ENCODE peak calls at places on chromosomes 7 and 10, in six cellular contexts. Y is spleen, E is body of pancreas, R is stomach, N is gastrocnemius medialis, Z is endothelial cell of umbilical vein. A is an unnamed sample.

GRCh38 chr10:60461688-60462087 is 72.0 kb upstream of the ANK3 start:
- DNase-seq in Y (no peak), E (no peak), R (no peak), N (no peak), Z (no peak), A (no peak)

GRCh38 chr10:120514035-120514620 is 57.1 kb downstream of the PLPP4 start:
- DNase-seq in Y (no peak), E (no peak), R (no peak), N (no peak), Z (peak; percentile 49), A (no peak)

GRCh38 chr7:110921478-110922210 is 169.3 kb upstream of the LRRN3 start:
- DNase-seq in Y (no peak), E (no peak), R (no peak), N (no peak), Z (no peak), A (no peak)

GRCh38 chr10:25017247-25017590 is 807 bp downstream of the THNSL1 start:
- DNase-seq in Y (no peak), E (peak; percentile 15), R (peak; percentile 28), N (no peak), Z (no peak), A (no peak)

GRCh38 chr7:891805-892204 is 15.5 kb downstream of the GET4 start:
- DNase-seq in Y (peak; percentile 70), E (no peak), R (no peak), N (no peak), Z (no peak), A (no peak)

GRCh38 chr7:1123721-1124120 is 35.8 kb downstream of the GPER1 start:
- DNase-seq in Y (no peak), E (peak; percentile 63), R (peak; percentile 91), N (peak; percentile 85), Z (peak; percentile 94), A (no peak)

GRCh38 chr7:123112833-123113232 is 86.9 kb downstream of the SLC13A1 start:
- DNase-seq in Y (no peak), E (no peak), R (no peak), N (no peak), Z (no peak), A (no peak)

GRCh38 chr7:120794100-120794729 is 63.7 kb downstream of the TSPAN12 start:
- DNase-seq in Y (no peak), E (no peak), R (no peak), N (no peak), Z (no peak), A (no peak)

GRCh38 chr10:21534611-21535493 is 820 bp downstream of the MLLT10 start:
- DNase-seq in Y (peak; percentile 92), E (peak; percentile 54), R (peak; percentile 48), N (peak; percentile 75), Z (peak; percentile 38), A (no peak)

GRCh38 chr7:137091396-137091795 is 222.9 kb downstream of the CHRM2 start:
- DNase-seq in Y (no peak), E (no peak), R (no peak), N (no peak), Z (peak; percentile 52), A (no peak)

GRCh38 chr7:5320802-5321396 is 38.2 kb downstream of the SLC29A4 start:
- DNase-seq in Y (no peak), E (no peak), R (no peak), N (no peak), Z (no peak), A (no peak)

GRCh38 chr10:79316671-79317431 is 30.4 kb upstream of the PPIF start:
- DNase-seq in Y (peak; percentile 80), E (no peak), R (no peak), N (no peak), Z (peak; percentile 9), A (no peak)

GRCh38 chr7:43481905-43482678 is 100.8 kb upstream of the STK17A start:
- DNase-seq in Y (no peak), E (no peak), R (no peak), N (no peak), Z (no peak), A (no peak)

GRCh38 chr10:117222552-117223412 is 18.1 kb upstream of the SLC18A2 start:
- DNase-seq in Y (no peak), E (no peak), R (no peak), N (no peak), Z (no peak), A (no peak)

GRCh38 chr7:119935418-119936025 is 337.5 kb upstream of the KCND2 start:
- DNase-seq in Y (no peak), E (no peak), R (no peak), N (no peak), Z (peak; percentile 51), A (no peak)

GRCh38 chr10:3418901-3419300 is 246.3 kb upstream of the PITRM1 start:
- DNase-seq in Y (no peak), E (no peak), R (no peak), N (no peak), Z (no peak), A (no peak)

GRCh38 chr7:68671046-68671445 is 927.2 kb upstream of the AUTS2 start:
- DNase-seq in Y (no peak), E (no peak), R (no peak), N (no peak), Z (no peak), A (no peak)

DNA sequence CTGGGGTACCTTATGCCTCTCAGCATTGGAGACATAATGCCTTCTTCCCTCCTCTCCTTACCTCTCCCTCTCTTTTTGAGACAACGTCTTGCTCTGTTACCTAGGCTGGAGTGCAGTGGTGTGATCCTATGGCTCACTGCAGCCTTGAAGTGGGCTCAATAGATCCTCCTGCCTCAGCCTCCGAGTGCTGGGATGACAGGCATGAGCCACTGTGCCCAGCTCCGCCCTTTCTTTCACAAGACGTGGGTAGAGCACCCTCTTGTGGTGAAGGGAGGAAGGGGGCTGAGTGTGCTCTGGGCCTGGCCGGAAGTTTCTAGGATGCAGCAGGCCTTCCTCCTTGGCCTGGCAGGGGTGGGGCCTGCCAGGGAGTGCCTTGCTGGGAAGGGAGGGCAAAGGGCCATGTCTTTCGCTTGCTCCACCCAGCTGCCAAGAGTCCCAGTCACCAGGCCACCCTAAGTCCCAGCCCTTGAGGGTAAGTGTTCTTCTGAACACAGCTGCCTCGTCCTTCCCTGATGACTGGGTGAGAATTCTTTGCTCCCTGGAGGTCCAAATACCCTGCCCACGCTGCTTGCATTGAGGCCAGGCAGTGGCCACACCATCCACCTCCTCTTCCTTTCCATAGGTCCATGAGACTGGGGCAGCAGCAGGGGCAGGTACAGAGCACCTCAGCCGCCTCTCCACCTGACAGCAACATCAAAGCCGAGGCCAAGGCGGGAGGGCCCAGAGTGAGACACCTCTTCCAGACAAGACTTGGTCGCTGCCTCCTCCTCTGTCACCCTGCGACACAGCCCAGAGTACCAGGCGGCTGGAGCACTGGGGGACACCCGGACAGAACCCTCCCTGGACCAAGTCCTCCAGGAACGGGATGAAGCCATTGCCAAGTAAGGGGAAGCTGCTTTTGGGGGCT is 3.7 kb downstream of the ABHD11 start:
- DNase-seq in Y (peak; percentile 93), E (peak; percentile 95), R (peak; percentile 92), N (peak; percentile 51), Z (peak; percentile 82), A (peak; percentile 92)
- TF ChIP-seq POLR2A in Y (no peak), E (peak; percentile 56), R (no peak), N (no peak), Z (no peak), A (peak; percentile 35)

GRCh38 chr10:6580279-6581029 is 378 bp upstream of the PRKCQ start:
- DNase-seq in Y (peak; percentile 96), E (peak; percentile 84), R (peak; percentile 77), N (peak; percentile 86), Z (peak; percentile 68), A (peak; percentile 53)
- TF ChIP-seq POLR2A in Y (no peak), E (peak; percentile 73), R (no peak), N (peak; percentile 92), Z (peak; percentile 28), A (no peak)

DNA sequence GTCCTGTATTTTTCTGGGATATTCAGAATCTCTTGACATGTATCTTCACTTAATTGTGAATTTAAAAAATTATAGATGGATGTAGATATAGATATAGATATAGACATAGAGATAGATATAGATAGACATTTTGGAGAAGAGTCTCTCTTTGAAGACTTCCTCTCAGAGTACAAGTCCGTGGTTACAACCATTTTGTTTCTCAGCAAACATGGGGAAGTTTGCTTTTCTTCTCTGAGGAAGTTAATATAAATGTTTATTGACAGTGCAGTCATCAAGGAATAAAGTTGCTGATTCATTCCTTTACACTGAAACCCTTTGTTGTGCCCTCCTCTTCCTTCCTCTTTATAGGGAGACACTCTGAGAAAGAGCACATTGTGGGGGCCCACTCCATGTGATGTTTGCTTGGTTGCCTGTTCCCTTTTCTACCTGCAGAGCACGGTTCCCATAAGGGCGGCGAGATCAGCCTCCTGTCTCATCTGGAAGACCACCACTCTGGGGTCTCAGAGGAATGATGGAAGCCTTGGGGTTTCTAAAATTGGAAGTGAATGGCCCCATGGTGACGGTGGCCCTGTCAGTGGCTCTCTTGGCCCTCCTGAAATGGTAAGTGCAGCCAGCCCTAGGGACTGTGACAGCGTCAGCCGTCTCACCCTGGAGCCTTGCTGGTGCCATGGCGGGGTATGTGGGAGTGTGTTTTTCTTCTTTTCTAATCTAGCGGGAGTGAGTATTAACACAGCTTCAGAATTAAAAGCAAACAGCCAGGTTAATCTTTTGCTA is at the start of gene TBXAS1:
- DNase-seq in Y (peak; percentile 87), E (peak; percentile 36), R (peak; percentile 48), N (peak; percentile 33), Z (peak; percentile 20), A (no peak)
- TF ChIP-seq POLR2A in Y (peak; percentile 51), E (no peak), R (no peak), N (no peak), Z (no peak), A (no peak)

GRCh38 chr10:51699475-51700227 is at the start of gene CSTF2T:
- DNase-seq in Y (peak; percentile 94), E (peak; percentile 89), R (peak; percentile 88), N (peak; percentile 85), Z (peak; percentile 93), A (peak; percentile 29)
- TF ChIP-seq POLR2A in Y (peak; percentile 43), E (peak; percentile 76), R (no peak), N (peak; percentile 50), Z (peak; percentile 83), A (peak; percentile 76)

GRCh38 chr7:67301667-67302066 is 305.0 kb downstream of the TYW1 start:
- DNase-seq in Y (no peak), E (no peak), R (no peak), N (no peak), Z (peak; percentile 2), A (no peak)

GRCh38 chr7:67302113-67303039 is 305.7 kb downstream of the TYW1 start:
- DNase-seq in Y (peak; percentile 98), E (peak; percentile 99), R (peak; percentile 99), N (peak; percentile 99), Z (peak; percentile 99), A (peak; percentile 90)
- TF ChIP-seq POLR2A in Y (peak; percentile 30), E (peak; percentile 91), R (no peak), N (peak; percentile 80), Z (peak; percentile 85), A (peak; percentile 96)

DNA sequence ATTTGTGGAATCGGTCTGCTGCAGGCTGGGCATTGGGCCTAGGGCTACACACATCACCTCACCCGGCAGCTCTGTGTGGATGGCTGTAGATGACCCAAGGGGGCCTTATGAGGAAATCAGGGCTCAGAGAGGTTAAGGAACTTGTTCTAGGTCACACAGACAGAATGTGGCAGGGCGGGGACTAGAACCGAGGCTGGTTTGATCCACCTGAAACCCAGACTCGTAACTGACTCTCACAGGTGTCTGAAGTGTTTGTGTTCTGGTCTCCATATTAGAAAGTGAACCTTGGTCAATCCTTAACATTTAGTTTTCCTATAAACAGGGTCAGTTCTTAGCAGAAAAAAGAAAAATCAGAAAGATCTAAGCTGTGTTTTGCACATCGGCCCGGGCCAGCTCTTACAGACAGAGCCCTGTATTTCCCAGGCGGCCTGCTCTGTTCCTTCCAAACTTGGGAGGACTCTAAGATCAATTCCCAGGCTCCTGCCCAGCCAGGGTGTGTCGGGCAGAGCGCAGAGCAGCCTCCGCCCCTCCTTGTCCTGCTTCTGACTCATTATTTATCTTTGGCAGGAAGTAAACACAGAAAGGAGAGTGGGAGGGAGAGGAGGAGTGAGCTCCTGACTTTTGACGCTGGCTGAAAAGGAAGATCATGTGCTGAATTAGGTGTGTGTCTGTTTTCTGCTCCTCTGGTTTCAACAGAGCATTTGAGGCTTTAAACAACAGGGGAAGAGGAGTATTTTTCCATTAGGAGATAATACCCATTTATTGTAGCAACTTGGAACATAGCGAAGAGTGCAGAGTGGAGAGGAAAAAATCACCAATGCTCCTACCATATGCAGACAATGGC is 74.1 kb downstream of the TACC2 start:
- DNase-seq in Y (peak; percentile 56), E (peak; percentile 93), R (peak; percentile 88), N (peak; percentile 96), Z (peak; percentile 90), A (peak; percentile 61)
- TF ChIP-seq POLR2A in Y (no peak), E (peak; percentile 67), R (no peak), N (peak; percentile 66), Z (no peak), A (no peak)